ENCODE peak calls at places on chromosomes 11 and 22, in seven cellular contexts. One of them, this sample, is unnamed.

GRCh38 chr11:61161190-61162091 is at the start of gene VPS37C:
- DNase-seq in CD8-positive, alpha-beta memory T cell: peak; percentile 93
- DNase-seq in pancreas: peak; percentile 99
- DNase-seq in lower lobe of right lung: peak; percentile 94
- DNase-seq in lung: peak; percentile 90
- DNase-seq in keratinocyte: peak; percentile 58
- DNase-seq in CD4-positive, CD25-positive, alpha-beta regulatory T cell: peak; percentile 87
- DNase-seq in this sample: peak; percentile 69

GRCh38 chr11:14386895-14387480 is 28.0 kb upstream of the RRAS2 start:
- DNase-seq in keratinocyte: no peak
- DNase-seq in CD8-positive, alpha-beta memory T cell: no peak
- DNase-seq in pancreas: no peak
- DNase-seq in CD4-positive, CD25-positive, alpha-beta regulatory T cell: no peak
- DNase-seq in lung: no peak
- DNase-seq in lower lobe of right lung: no peak
- DNase-seq in this sample: peak; percentile 52

GRCh38 chr11:62805991-62806441 is 776 bp upstream of the NXF1 start:
- DNase-seq in lung: no peak
- DNase-seq in CD8-positive, alpha-beta memory T cell: no peak
- DNase-seq in lower lobe of right lung: no peak
- DNase-seq in CD4-positive, CD25-positive, alpha-beta regulatory T cell: no peak
- DNase-seq in pancreas: no peak
- DNase-seq in keratinocyte: no peak
- DNase-seq in this sample: no peak

GRCh38 chr22:50610581-50610980 is 10.0 kb downstream of the MAPK8IP2 start:
- DNase-seq in lower lobe of right lung: no peak
- DNase-seq in lung: no peak
- DNase-seq in keratinocyte: no peak
- DNase-seq in CD4-positive, CD25-positive, alpha-beta regulatory T cell: no peak
- DNase-seq in CD8-positive, alpha-beta memory T cell: no peak
- DNase-seq in pancreas: no peak
- DNase-seq in this sample: no peak

GRCh38 chr11:60251485-60252207 is 8.7 kb upstream of the MS4A4E start:
- DNase-seq in lung: no peak
- DNase-seq in pancreas: no peak
- DNase-seq in CD8-positive, alpha-beta memory T cell: peak; percentile 4
- DNase-seq in CD4-positive, CD25-positive, alpha-beta regulatory T cell: no peak
- DNase-seq in keratinocyte: no peak
- DNase-seq in lower lobe of right lung: no peak
- DNase-seq in this sample: no peak

GRCh38 chr11:95832763-95833162 is 42.5 kb downstream of the CEP57 start:
- DNase-seq in keratinocyte: no peak
- DNase-seq in CD4-positive, CD25-positive, alpha-beta regulatory T cell: no peak
- DNase-seq in lower lobe of right lung: no peak
- DNase-seq in CD8-positive, alpha-beta memory T cell: no peak
- DNase-seq in lung: no peak
- DNase-seq in pancreas: no peak
- DNase-seq in this sample: no peak

GRCh38 chr11:10930961-10931760 is 73.3 kb upstream of the ZBED5 start:
- DNase-seq in lung: peak; percentile 69
- DNase-seq in CD8-positive, alpha-beta memory T cell: peak; percentile 42
- DNase-seq in keratinocyte: no peak
- DNase-seq in lower lobe of right lung: peak; percentile 77
- DNase-seq in pancreas: peak; percentile 80
- DNase-seq in CD4-positive, CD25-positive, alpha-beta regulatory T cell: peak; percentile 34
- DNase-seq in this sample: no peak

GRCh38 chr22:23466351-23466750 is 113.7 kb downstream of the IGLL1 start:
- DNase-seq in CD4-positive, CD25-positive, alpha-beta regulatory T cell: no peak
- DNase-seq in lower lobe of right lung: no peak
- DNase-seq in pancreas: no peak
- DNase-seq in keratinocyte: no peak
- DNase-seq in lung: no peak
- DNase-seq in CD8-positive, alpha-beta memory T cell: no peak
- DNase-seq in this sample: no peak

GRCh38 chr22:28799125-28799833 is 1.1 kb downstream of the XBP1 start:
- DNase-seq in keratinocyte: no peak
- DNase-seq in CD8-positive, alpha-beta memory T cell: peak; percentile 29
- DNase-seq in pancreas: no peak
- DNase-seq in CD4-positive, CD25-positive, alpha-beta regulatory T cell: no peak
- DNase-seq in lung: peak; percentile 62
- DNase-seq in lower lobe of right lung: peak; percentile 60
- DNase-seq in this sample: no peak

GRCh38 chr11:58573451-58574104 is 2.1 kb downstream of the LPXN start:
- DNase-seq in keratinocyte: no peak
- DNase-seq in CD8-positive, alpha-beta memory T cell: peak; percentile 64
- DNase-seq in lower lobe of right lung: peak; percentile 52
- DNase-seq in lung: no peak
- DNase-seq in CD4-positive, CD25-positive, alpha-beta regulatory T cell: peak; percentile 47
- DNase-seq in pancreas: no peak
- DNase-seq in this sample: no peak
- H3K27ac ChIP-seq in keratinocyte: peak overlapping the region; percentile 100
- H3K27ac ChIP-seq in CD8-positive, alpha-beta memory T cell: peak overlapping the region; percentile 55
- H3K27ac ChIP-seq in lower lobe of right lung: peak overlapping the region; percentile 73
- H3K27ac ChIP-seq in lung: peak overlapping the region; percentile 76
- H3K27ac ChIP-seq in CD4-positive, CD25-positive, alpha-beta regulatory T cell: peak overlapping the region; percentile 100
- H3K27ac ChIP-seq in pancreas: peak overlapping the region; percentile 46
- H3K27ac ChIP-seq in this sample: peak overlapping the region; percentile 71

DNA sequence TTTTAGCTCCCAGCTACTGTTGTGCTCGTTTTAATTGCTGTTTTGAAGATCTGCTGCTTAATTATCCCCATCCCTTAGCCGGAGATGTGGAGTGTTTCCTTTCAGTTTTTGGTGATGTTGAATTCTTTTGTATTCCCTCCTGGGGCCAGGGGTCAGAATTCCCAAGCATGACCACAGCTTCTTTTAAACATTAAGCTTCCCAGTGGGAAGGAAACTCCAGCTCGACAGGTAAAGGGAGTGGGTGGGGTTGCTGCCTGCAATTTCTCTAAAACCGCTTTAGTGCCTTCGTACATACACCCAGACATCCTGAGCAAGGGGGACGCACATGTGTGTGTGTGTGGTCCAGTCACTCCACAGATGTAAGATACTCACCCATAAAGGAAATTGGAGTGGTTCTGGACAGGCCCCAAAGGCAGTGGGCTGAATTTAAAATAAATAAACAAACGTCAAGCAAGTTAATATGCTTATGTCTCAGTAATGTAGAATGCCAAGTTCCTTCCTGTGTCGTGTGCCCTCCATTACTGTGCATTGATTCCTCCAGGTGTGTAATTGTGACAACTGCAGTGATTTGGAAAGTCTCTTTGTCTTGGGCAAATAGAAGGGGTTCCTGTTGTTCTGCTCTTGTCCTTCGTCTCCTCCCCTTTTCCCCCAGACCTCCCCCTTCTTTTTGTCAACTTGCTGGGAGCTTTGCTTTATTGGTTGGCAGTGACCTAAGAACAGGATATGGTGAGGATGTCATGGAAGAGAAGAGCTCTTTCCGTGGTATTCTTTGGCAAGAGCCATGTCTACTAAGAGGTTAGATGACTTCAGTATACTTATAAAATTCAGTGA is 19.2 kb upstream of the ADSL start:
- DNase-seq in lower lobe of right lung: no peak
- DNase-seq in CD4-positive, CD25-positive, alpha-beta regulatory T cell: no peak
- DNase-seq in lung: no peak
- DNase-seq in CD8-positive, alpha-beta memory T cell: peak; percentile 63
- DNase-seq in pancreas: no peak
- DNase-seq in keratinocyte: no peak
- DNase-seq in this sample: no peak
- H3K27ac ChIP-seq in lower lobe of right lung: no peak overlapping the region
- H3K27ac ChIP-seq in CD4-positive, CD25-positive, alpha-beta regulatory T cell: peak overlapping the region; percentile 5
- H3K27ac ChIP-seq in lung: peak overlapping the region; percentile 49
- H3K27ac ChIP-seq in CD8-positive, alpha-beta memory T cell: no peak overlapping the region
- H3K27ac ChIP-seq in pancreas: no peak overlapping the region
- H3K27ac ChIP-seq in keratinocyte: no peak overlapping the region
- H3K27ac ChIP-seq in this sample: peak overlapping the region; percentile 21

GRCh38 chr11:16015736-16016135 is 340.6 kb downstream of the SOX6 start:
- DNase-seq in CD4-positive, CD25-positive, alpha-beta regulatory T cell: no peak
- DNase-seq in CD8-positive, alpha-beta memory T cell: no peak
- DNase-seq in pancreas: no peak
- DNase-seq in lung: no peak
- DNase-seq in keratinocyte: no peak
- DNase-seq in lower lobe of right lung: no peak
- DNase-seq in this sample: no peak

GRCh38 chr11:16013242-16013641 is 343.1 kb downstream of the SOX6 start:
- DNase-seq in lung: no peak
- DNase-seq in pancreas: no peak
- DNase-seq in CD4-positive, CD25-positive, alpha-beta regulatory T cell: no peak
- DNase-seq in lower lobe of right lung: no peak
- DNase-seq in keratinocyte: no peak
- DNase-seq in CD8-positive, alpha-beta memory T cell: no peak
- DNase-seq in this sample: no peak

GRCh38 chr11:16011396-16011795 is 344.9 kb downstream of the SOX6 start:
- DNase-seq in keratinocyte: no peak
- DNase-seq in pancreas: no peak
- DNase-seq in CD8-positive, alpha-beta memory T cell: no peak
- DNase-seq in lower lobe of right lung: no peak
- DNase-seq in CD4-positive, CD25-positive, alpha-beta regulatory T cell: no peak
- DNase-seq in lung: no peak
- DNase-seq in this sample: no peak

GRCh38 chr11:16012125-16012751 is 344.1 kb downstream of the SOX6 start:
- DNase-seq in keratinocyte: no peak
- DNase-seq in lower lobe of right lung: no peak
- DNase-seq in pancreas: no peak
- DNase-seq in CD8-positive, alpha-beta memory T cell: no peak
- DNase-seq in CD4-positive, CD25-positive, alpha-beta regulatory T cell: no peak
- DNase-seq in lung: no peak
- DNase-seq in this sample: no peak

GRCh38 chr11:16013649-16014275 is 342.6 kb downstream of the SOX6 start:
- DNase-seq in lung: no peak
- DNase-seq in lower lobe of right lung: no peak
- DNase-seq in keratinocyte: no peak
- DNase-seq in CD4-positive, CD25-positive, alpha-beta regulatory T cell: no peak
- DNase-seq in pancreas: no peak
- DNase-seq in CD8-positive, alpha-beta memory T cell: no peak
- DNase-seq in this sample: no peak
- H3K27ac ChIP-seq in lung: no peak overlapping the region
- H3K27ac ChIP-seq in lower lobe of right lung: no peak overlapping the region
- H3K27ac ChIP-seq in keratinocyte: no peak overlapping the region
- H3K27ac ChIP-seq in CD4-positive, CD25-positive, alpha-beta regulatory T cell: no peak overlapping the region
- H3K27ac ChIP-seq in pancreas: no peak overlapping the region
- H3K27ac ChIP-seq in CD8-positive, alpha-beta memory T cell: no peak overlapping the region
- H3K27ac ChIP-seq in this sample: no peak overlapping the region

DNA sequence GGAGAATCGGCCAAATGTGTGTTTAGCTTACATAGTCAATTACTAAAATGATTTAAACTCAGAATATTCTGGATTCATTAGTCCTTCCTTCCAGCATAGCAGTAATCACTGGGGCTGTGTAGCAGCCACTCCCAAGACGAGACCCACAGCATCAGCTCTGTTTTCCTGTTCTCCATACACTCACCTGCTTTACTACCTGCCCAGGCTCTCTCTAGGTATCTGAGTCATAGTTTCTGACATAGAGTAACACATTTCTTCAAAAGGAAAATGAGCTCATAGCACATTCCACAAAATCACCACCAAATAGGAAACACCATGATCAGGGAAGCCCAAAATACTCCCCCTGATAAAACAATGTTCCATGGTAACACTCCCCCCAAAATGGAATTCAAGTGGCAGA is 22.9 kb downstream of the MORC2 start:
- DNase-seq in lower lobe of right lung: no peak
- DNase-seq in pancreas: no peak
- DNase-seq in lung: no peak
- DNase-seq in CD8-positive, alpha-beta memory T cell: no peak
- DNase-seq in keratinocyte: no peak
- DNase-seq in CD4-positive, CD25-positive, alpha-beta regulatory T cell: no peak
- DNase-seq in this sample: no peak
- H3K27ac ChIP-seq in lower lobe of right lung: no peak overlapping the region
- H3K27ac ChIP-seq in pancreas: no peak overlapping the region
- H3K27ac ChIP-seq in lung: no peak overlapping the region
- H3K27ac ChIP-seq in CD8-positive, alpha-beta memory T cell: no peak overlapping the region
- H3K27ac ChIP-seq in keratinocyte: peak overlapping the region; percentile 65
- H3K27ac ChIP-seq in CD4-positive, CD25-positive, alpha-beta regulatory T cell: no peak overlapping the region
- H3K27ac ChIP-seq in this sample: no peak overlapping the region